ENCODE peak calls at places on chromosomes 2 and 18, in seven cellular contexts. O is H1, M is right lobe of liver, C is breast epithelium, F is K562, A is heart left ventricle, Y is A549. Z is an unnamed sample.

GRCh38 chr18:6219116-6219717 is 195.5 kb downstream of the L3MBTL4 start:
- DNase-seq in O (peak), M (no peak), C (no peak), F (peak), A (peak), Y (peak), Z (peak)

GRCh38 chr18:68104036-68104435 is 587.5 kb upstream of the DSEL start:
- DNase-seq in O (no peak), M (no peak), C (no peak), F (no peak), A (no peak), Y (no peak), Z (no peak)

GRCh38 chr2:162729469-162729868 is 109.1 kb downstream of the KCNH7 start:
- DNase-seq in O (no peak), M (no peak), C (no peak), F (no peak), A (no peak), Y (no peak), Z (no peak)

GRCh38 chr2:17879913-17880274 is 1.4 kb downstream of the KCNS3 start:
- DNase-seq in O (no peak), M (no peak), C (no peak), F (no peak), A (no peak), Y (no peak), Z (no peak)

GRCh38 chr2:1750935-1751767 is 6.8 kb upstream of the PXDN start:
- DNase-seq in O (peak), M (peak), C (peak), F (peak), A (peak), Y (peak), Z (peak)

GRCh38 chr18:63971320-63972071 is 1.6 kb downstream of the SERPINB8 start:
- DNase-seq in O (no peak), M (no peak), C (no peak), F (no peak), A (no peak), Y (no peak), Z (no peak)

GRCh38 chr2:150866431-150866830 is 379.0 kb upstream of the RND3 start:
- DNase-seq in O (no peak), M (no peak), C (no peak), F (peak), A (no peak), Y (no peak), Z (no peak)

GRCh38 chr2:101729521-101730190 is 32.1 kb downstream of the MAP4K4 start:
- DNase-seq in O (no peak), M (no peak), C (no peak), F (no peak), A (no peak), Y (no peak), Z (no peak)

GRCh38 chr2:229176136-229176535 is 95.0 kb downstream of the PID1 start:
- DNase-seq in O (no peak), M (no peak), C (no peak), F (no peak), A (no peak), Y (no peak), Z (no peak)

GRCh38 chr2:15744820-15745219 is 153.2 kb downstream of the DDX1 start:
- DNase-seq in O (no peak), M (no peak), C (no peak), F (no peak), A (no peak), Y (no peak), Z (no peak)

GRCh38 chr2:27494944-27495554 is at the start of gene FNDC4:
- DNase-seq in O (no peak), M (peak), C (no peak), F (peak), A (peak), Y (no peak), Z (no peak)

GRCh38 chr18:37270046-37270665 is 295.4 kb downstream of the CELF4 start:
- DNase-seq in O (no peak), M (no peak), C (no peak), F (peak), A (peak), Y (peak), Z (no peak)

GRCh38 chr2:186424265-186424664 is 61.8 kb upstream of the ZC3H15 start:
- DNase-seq in O (no peak), M (no peak), C (no peak), F (no peak), A (no peak), Y (no peak), Z (no peak)

GRCh38 chr18:13457327-13457726 is 238.8 kb downstream of the LDLRAD4 start:
- DNase-seq in O (no peak), M (no peak), C (no peak), F (no peak), A (no peak), Y (no peak), Z (no peak)

GRCh38 chr2:233328922-233329321 is 21.3 kb downstream of the SAG start:
- DNase-seq in O (no peak), M (no peak), C (no peak), F (no peak), A (no peak), Y (no peak), Z (no peak)

GRCh38 chr2:160606336-160606735 is 112.7 kb upstream of the RBMS1 start:
- DNase-seq in O (no peak), M (no peak), C (no peak), F (no peak), A (no peak), Y (no peak), Z (no peak)

GRCh38 chr18:58863539-58864145 is 1.0 kb upstream of the ZNF532 start:
- DNase-seq in O (no peak), M (peak), C (no peak), F (no peak), A (peak), Y (peak), Z (peak)

GRCh38 chr18:21602302-21602592 is 1.7 kb upstream of the ESCO1 start:
- DNase-seq in O (no peak), M (no peak), C (no peak), F (no peak), A (no peak), Y (no peak), Z (no peak)

GRCh38 chr2:29108225-29108624 is 7.0 kb upstream of the CLIP4 start:
- DNase-seq in O (no peak), M (no peak), C (no peak), F (peak), A (peak), Y (peak), Z (peak)

GRCh38 chr2:201257381-201257940 is 2.9 kb upstream of the CASP8 start:
- DNase-seq in O (no peak), M (peak), C (no peak), F (peak), A (peak), Y (no peak), Z (peak)

GRCh38 chr2:161415467-161416293 is 417 bp upstream of the TBR1 start:
- DNase-seq in O (no peak), M (no peak), C (no peak), F (no peak), A (no peak), Y (no peak), Z (no peak)

GRCh38 chr18:59502222-59502898 is 143.3 kb upstream of the LMAN1 start:
- DNase-seq in O (no peak), M (no peak), C (no peak), F (no peak), A (peak), Y (no peak), Z (no peak)

GRCh38 chr2:61433606-61434005 is 37.3 kb downstream of the USP34 start:
- DNase-seq in O (no peak), M (no peak), C (no peak), F (no peak), A (no peak), Y (no peak), Z (no peak)

GRCh38 chr2:102735431-102736130 is 26.2 kb upstream of the TMEM182 start:
- DNase-seq in O (no peak), M (peak), C (no peak), F (peak), A (no peak), Y (no peak), Z (no peak)

GRCh38 chr2:102736174-102736606 is 25.6 kb upstream of the TMEM182 start:
- DNase-seq in O (no peak), M (peak), C (no peak), F (peak), A (no peak), Y (peak), Z (peak)

GRCh38 chr2:102737435-102737834 is 24.4 kb upstream of the TMEM182 start:
- DNase-seq in O (no peak), M (no peak), C (no peak), F (peak), A (no peak), Y (no peak), Z (no peak)

GRCh38 chr2:102736607-102737409 is 25.0 kb upstream of the TMEM182 start:
- DNase-seq in O (peak), M (peak), C (peak), F (peak), A (peak), Y (peak), Z (peak)
- TF ChIP-seq POLR2A in O (no peak), M (peak), C (peak), F (peak), A (no peak), Y (peak), Z (peak)

GRCh38 chr2:20633794-20634259 is 17.1 kb downstream of the HS1BP3 start:
- DNase-seq in O (no peak), M (peak), C (peak), F (no peak), A (peak), Y (no peak), Z (no peak)
- TF ChIP-seq POLR2A in O (no peak), M (peak), C (no peak), F (no peak), A (no peak), Y (no peak), Z (no peak)

DNA sequence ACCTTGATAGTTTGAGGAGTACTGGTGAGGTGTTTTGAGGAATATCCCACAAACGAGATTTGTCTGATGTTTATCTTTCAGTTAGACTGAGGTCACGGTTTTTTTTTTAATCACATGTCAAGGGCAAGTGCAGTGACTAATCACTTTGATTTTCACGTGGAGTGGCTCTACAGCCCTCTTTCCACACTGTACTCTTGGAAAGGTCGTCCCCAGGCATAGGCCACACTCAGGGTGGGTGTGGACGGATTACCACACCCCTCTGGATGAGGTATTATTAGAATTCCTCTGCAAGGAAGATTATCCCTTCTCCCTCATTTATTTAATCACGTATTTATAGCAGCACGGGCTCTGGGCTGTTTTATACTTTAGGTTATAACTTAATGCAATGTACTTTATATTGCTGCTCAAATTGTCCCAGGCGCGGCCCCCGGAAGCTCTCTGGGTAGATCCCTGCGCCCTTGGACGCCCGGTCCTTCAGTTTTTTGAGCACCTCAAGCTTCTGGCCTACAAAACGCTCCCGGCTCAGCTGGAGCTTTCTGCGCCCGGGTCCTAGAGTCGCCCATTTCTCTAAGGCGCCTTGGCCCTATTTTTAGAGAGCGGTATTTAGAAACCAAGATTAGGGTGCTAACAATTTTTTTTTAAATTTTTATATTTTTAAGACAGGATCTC is 515 bp upstream of the PLEKHB2 start:
- DNase-seq in O (no peak), M (peak), C (peak), F (peak), A (peak), Y (peak), Z (peak)
- TF ChIP-seq POLR2A in O (no peak), M (no peak), C (no peak), F (no peak), A (no peak), Y (no peak), Z (no peak)

DNA sequence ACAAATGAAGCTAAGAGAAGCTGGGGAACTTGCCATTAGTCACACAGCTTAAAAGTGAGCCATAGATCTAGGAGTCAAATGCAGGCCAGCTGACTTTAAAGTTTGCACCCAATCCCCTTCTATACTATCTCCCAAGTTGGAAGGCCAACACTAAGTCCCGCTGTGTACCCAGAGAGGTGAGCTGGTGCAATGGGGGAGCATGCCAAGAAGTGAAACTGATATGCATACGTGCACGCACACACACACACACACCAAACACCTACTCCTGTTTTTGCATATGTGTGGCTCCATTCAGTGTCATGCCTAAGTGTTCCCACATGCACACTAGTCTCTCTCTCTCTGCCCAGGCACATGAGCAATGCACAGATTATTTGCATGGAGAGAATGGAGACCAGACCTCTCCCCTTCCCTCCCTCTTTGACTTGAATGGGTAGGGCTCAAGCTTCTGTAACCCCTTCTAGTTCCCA is 5.4 kb downstream of the WNT10A start:
- DNase-seq in O (no peak), M (no peak), C (no peak), F (no peak), A (no peak), Y (no peak), Z (no peak)
- TF ChIP-seq POLR2A in O (no peak), M (no peak), C (no peak), F (no peak), A (no peak), Y (no peak), Z (no peak)

DNA sequence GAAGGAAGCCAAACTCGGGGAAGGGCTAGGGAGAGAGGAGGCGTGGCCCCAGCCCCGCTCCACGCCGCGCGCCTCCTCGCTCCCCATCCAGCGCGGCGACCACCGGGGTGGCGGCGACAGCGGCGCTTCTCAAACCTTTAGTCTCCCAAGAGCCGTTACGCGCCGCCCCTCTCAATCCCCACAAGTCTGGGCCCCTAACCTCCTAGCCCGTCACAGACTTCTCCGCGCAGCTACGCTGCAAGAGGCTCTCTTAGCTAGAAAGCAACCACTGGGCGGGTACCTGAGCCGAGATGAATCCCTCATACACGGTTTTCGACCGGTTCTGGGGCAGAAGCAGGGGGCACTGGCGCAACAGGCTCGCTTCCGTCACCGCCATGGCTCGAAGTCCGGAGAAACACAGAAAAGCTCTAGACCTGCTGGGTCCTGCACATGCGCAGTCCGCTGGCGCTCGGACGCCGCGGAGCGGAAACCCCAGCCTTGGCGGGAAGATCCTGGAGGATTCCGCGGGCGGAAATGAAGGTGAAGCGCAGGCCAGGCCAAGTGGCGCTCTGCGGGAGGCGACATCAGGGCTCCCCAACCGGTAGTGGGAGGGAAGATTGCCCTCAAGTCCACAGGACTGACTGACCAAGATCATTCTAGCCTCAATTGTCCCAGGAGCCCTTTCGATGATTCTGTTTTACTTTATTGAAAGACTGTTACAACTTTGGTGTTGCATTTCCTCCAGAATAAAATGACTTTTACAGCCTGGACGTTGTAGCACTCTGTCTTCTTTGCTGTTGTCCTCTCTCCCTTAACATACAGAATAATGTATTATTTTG is at the start of gene FANCL:
- DNase-seq in O (peak), M (peak), C (peak), F (peak), A (peak), Y (peak), Z (peak)
- TF ChIP-seq POLR2A in O (peak), M (peak), C (no peak), F (peak), A (no peak), Y (peak), Z (peak)

GRCh38 chr2:217939629-217940245 is 63.1 kb downstream of the TNS1 start:
- DNase-seq in O (no peak), M (no peak), C (no peak), F (no peak), A (peak), Y (no peak), Z (no peak)
- TF ChIP-seq POLR2A in O (no peak), M (no peak), C (no peak), F (no peak), A (no peak), Y (no peak), Z (no peak)

Z was measured in H54.